ENCODE peak calls at places on chromosome 21, in nine cellular contexts. One of them, this sample, is unnamed.

GRCh38 chr21:28975401-28975800 is 17.3 kb downstream of the LTN1 start:
- DNase-seq in body of pancreas: no peak
- DNase-seq in K562: no peak
- DNase-seq in tibial nerve: no peak
- DNase-seq in gastrocnemius medialis: no peak
- DNase-seq in A549: no peak
- DNase-seq in testis: no peak
- DNase-seq in ovary: no peak
- DNase-seq in IMR-90: peak
- DNase-seq in this sample: no peak

GRCh38 chr21:32382108-32382601 is 10.7 kb downstream of the URB1 start:
- DNase-seq in A549: no peak
- DNase-seq in K562: no peak
- DNase-seq in ovary: no peak
- DNase-seq in gastrocnemius medialis: no peak
- DNase-seq in tibial nerve: no peak
- DNase-seq in testis: no peak
- DNase-seq in IMR-90: peak
- DNase-seq in body of pancreas: no peak
- DNase-seq in this sample: no peak

GRCh38 chr21:24856326-24856725 is 751.0 kb downstream of the MRPL39 start:
- DNase-seq in tibial nerve: no peak
- DNase-seq in ovary: no peak
- DNase-seq in K562: no peak
- DNase-seq in IMR-90: no peak
- DNase-seq in body of pancreas: no peak
- DNase-seq in gastrocnemius medialis: no peak
- DNase-seq in A549: no peak
- DNase-seq in testis: no peak
- DNase-seq in this sample: no peak

GRCh38 chr21:16330340-16331319 is 600.8 kb downstream of the USP25 start:
- DNase-seq in gastrocnemius medialis: no peak
- DNase-seq in testis: peak
- DNase-seq in body of pancreas: peak
- DNase-seq in ovary: no peak
- DNase-seq in A549: peak
- DNase-seq in K562: no peak
- DNase-seq in IMR-90: peak
- DNase-seq in tibial nerve: no peak
- DNase-seq in this sample: peak

GRCh38 chr21:43825610-43825935 is 36.2 kb downstream of the RRP1 start:
- DNase-seq in tibial nerve: no peak
- DNase-seq in IMR-90: no peak
- DNase-seq in A549: no peak
- DNase-seq in K562: no peak
- DNase-seq in ovary: no peak
- DNase-seq in body of pancreas: no peak
- DNase-seq in testis: no peak
- DNase-seq in gastrocnemius medialis: no peak
- DNase-seq in this sample: no peak

GRCh38 chr21:17088500-17088899 is 424.3 kb upstream of the CXADR start:
- DNase-seq in tibial nerve: no peak
- DNase-seq in testis: no peak
- DNase-seq in A549: no peak
- DNase-seq in gastrocnemius medialis: no peak
- DNase-seq in IMR-90: no peak
- DNase-seq in ovary: no peak
- DNase-seq in K562: no peak
- DNase-seq in body of pancreas: no peak
- DNase-seq in this sample: no peak

GRCh38 chr21:15768045-15768601 is 38.3 kb downstream of the USP25 start:
- DNase-seq in tibial nerve: no peak
- DNase-seq in ovary: no peak
- DNase-seq in gastrocnemius medialis: no peak
- DNase-seq in IMR-90: no peak
- DNase-seq in body of pancreas: no peak
- DNase-seq in A549: no peak
- DNase-seq in K562: no peak
- DNase-seq in testis: no peak
- DNase-seq in this sample: no peak

GRCh38 chr21:40947713-40948112 is 100.8 kb upstream of the DSCAM start:
- DNase-seq in A549: no peak
- DNase-seq in testis: no peak
- DNase-seq in gastrocnemius medialis: no peak
- DNase-seq in K562: no peak
- DNase-seq in IMR-90: no peak
- DNase-seq in tibial nerve: no peak
- DNase-seq in ovary: no peak
- DNase-seq in body of pancreas: no peak
- DNase-seq in this sample: no peak

GRCh38 chr21:31673513-31673912 is 14.0 kb downstream of the SOD1 start:
- DNase-seq in body of pancreas: no peak
- DNase-seq in testis: no peak
- DNase-seq in gastrocnemius medialis: no peak
- DNase-seq in tibial nerve: no peak
- DNase-seq in A549: no peak
- DNase-seq in ovary: no peak
- DNase-seq in K562: no peak
- DNase-seq in IMR-90: no peak
- DNase-seq in this sample: no peak

GRCh38 chr21:37257967-37258877 is 8.9 kb downstream of the VPS26C start:
- DNase-seq in A549: peak
- DNase-seq in K562: no peak
- DNase-seq in ovary: peak
- DNase-seq in body of pancreas: peak
- DNase-seq in testis: peak
- DNase-seq in gastrocnemius medialis: peak
- DNase-seq in tibial nerve: no peak
- DNase-seq in IMR-90: peak
- DNase-seq in this sample: peak
- TF ChIP-seq POLR2A in A549: peak
- TF ChIP-seq POLR2A in K562: no peak
- TF ChIP-seq POLR2A in ovary: peak
- TF ChIP-seq POLR2A in body of pancreas: no peak
- TF ChIP-seq POLR2A in testis: no peak
- TF ChIP-seq POLR2A in gastrocnemius medialis: no peak
- TF ChIP-seq POLR2A in tibial nerve: no peak
- TF ChIP-seq POLR2A in IMR-90: no peak
- TF ChIP-seq POLR2A in this sample: peak

DNA sequence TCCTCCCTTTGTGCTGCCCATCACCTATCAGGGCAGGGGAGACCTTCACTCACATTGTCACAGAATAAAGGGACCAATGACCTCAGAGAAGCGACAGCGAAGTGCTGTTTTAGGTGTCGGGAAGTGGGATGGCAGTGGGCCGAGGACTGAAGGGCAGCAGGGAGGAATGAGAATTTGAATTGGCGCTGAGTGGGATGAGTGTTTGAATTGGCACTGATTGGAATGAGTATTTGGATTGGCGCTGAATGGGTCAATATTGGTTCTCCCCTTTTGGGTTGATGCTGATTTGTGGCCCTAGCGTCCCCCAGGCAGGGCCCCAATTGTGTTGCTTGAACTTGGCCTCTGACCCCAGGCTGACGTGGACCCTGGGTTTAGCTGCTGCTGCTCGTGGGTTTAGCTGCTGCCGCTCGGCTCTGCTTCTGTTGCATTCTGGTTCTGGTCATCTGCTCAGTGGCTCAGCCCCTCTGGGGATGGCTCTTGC is 12.4 kb upstream of the UMODL1 start:
- DNase-seq in IMR-90: no peak
- DNase-seq in gastrocnemius medialis: no peak
- DNase-seq in testis: no peak
- DNase-seq in A549: no peak
- DNase-seq in body of pancreas: no peak
- DNase-seq in tibial nerve: no peak
- DNase-seq in ovary: no peak
- DNase-seq in K562: no peak
- DNase-seq in this sample: no peak
- TF ChIP-seq POLR2A in IMR-90: no peak
- TF ChIP-seq POLR2A in gastrocnemius medialis: no peak
- TF ChIP-seq POLR2A in testis: no peak
- TF ChIP-seq POLR2A in A549: no peak
- TF ChIP-seq POLR2A in body of pancreas: no peak
- TF ChIP-seq POLR2A in tibial nerve: no peak
- TF ChIP-seq POLR2A in ovary: no peak
- TF ChIP-seq POLR2A in K562: no peak
- TF ChIP-seq POLR2A in this sample: no peak

GRCh38 chr21:34923626-34924025 is 125.5 kb downstream of the RUNX1 start:
- DNase-seq in A549: no peak
- DNase-seq in tibial nerve: no peak
- DNase-seq in K562: no peak
- DNase-seq in testis: no peak
- DNase-seq in IMR-90: no peak
- DNase-seq in gastrocnemius medialis: no peak
- DNase-seq in body of pancreas: no peak
- DNase-seq in ovary: no peak
- DNase-seq in this sample: no peak
- TF ChIP-seq POLR2A in A549: no peak
- TF ChIP-seq POLR2A in tibial nerve: no peak
- TF ChIP-seq POLR2A in K562: no peak
- TF ChIP-seq POLR2A in testis: no peak
- TF ChIP-seq POLR2A in IMR-90: no peak
- TF ChIP-seq POLR2A in gastrocnemius medialis: no peak
- TF ChIP-seq POLR2A in body of pancreas: no peak
- TF ChIP-seq POLR2A in ovary: no peak
- TF ChIP-seq POLR2A in this sample: no peak

DNA sequence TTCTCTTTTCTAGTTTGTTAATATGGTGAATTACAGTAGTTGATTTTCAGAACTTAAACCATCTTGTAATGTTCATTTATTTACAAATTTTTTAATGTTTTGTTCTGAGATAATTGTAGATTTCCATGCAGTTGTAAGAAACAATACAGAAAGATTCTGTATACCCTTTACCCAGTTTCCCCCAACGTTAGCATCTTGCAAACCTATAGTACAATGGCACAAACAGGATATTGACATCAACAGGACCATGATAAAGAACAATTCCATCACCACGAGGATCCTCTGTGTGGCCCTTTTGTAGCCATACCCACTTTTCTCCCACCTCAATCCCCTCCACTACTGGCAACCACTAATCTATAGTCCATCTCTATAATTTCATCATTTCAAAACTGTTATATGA is 33.3 kb downstream of the COL6A1 start:
- DNase-seq in gastrocnemius medialis: no peak
- DNase-seq in ovary: no peak
- DNase-seq in tibial nerve: no peak
- DNase-seq in A549: no peak
- DNase-seq in testis: no peak
- DNase-seq in K562: no peak
- DNase-seq in body of pancreas: no peak
- DNase-seq in IMR-90: no peak
- DNase-seq in this sample: no peak
- TF ChIP-seq POLR2A in gastrocnemius medialis: no peak
- TF ChIP-seq POLR2A in ovary: no peak
- TF ChIP-seq POLR2A in tibial nerve: no peak
- TF ChIP-seq POLR2A in A549: no peak
- TF ChIP-seq POLR2A in testis: no peak
- TF ChIP-seq POLR2A in K562: no peak
- TF ChIP-seq POLR2A in body of pancreas: no peak
- TF ChIP-seq POLR2A in IMR-90: no peak
- TF ChIP-seq POLR2A in this sample: no peak

DNA sequence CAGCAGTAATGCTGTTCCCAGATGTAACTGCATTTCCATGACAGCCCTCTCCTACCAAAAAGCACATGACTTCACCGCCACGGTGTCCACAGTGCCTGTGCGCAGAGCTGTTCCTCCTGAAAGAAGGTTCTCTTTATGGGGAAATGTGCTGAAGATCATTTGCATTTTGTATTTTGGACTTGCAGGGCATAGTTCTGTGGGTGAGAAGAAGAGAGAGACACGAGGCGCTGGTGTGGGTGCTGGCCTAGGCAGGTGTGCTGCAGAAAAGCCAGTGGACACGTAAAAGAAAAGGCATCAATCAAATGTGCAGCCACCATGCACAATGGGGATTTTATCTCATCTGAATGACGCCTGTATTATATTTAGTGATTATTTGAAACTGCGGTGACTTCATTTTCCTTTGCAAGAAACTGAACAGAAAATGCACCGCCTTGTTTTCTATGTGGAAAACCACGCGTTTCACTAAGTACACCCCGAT is 21.3 kb downstream of the SLC37A1 start:
- DNase-seq in A549: no peak
- DNase-seq in tibial nerve: no peak
- DNase-seq in testis: no peak
- DNase-seq in gastrocnemius medialis: no peak
- DNase-seq in body of pancreas: no peak
- DNase-seq in IMR-90: no peak
- DNase-seq in ovary: no peak
- DNase-seq in K562: no peak
- DNase-seq in this sample: no peak
- TF ChIP-seq POLR2A in A549: no peak
- TF ChIP-seq POLR2A in tibial nerve: no peak
- TF ChIP-seq POLR2A in testis: no peak
- TF ChIP-seq POLR2A in gastrocnemius medialis: no peak
- TF ChIP-seq POLR2A in body of pancreas: no peak
- TF ChIP-seq POLR2A in IMR-90: no peak
- TF ChIP-seq POLR2A in ovary: no peak
- TF ChIP-seq POLR2A in K562: no peak
- TF ChIP-seq POLR2A in this sample: no peak

GRCh38 chr21:44874497-44875331 is 1.2 kb upstream of the PTTG1IP start:
- DNase-seq in A549: no peak
- DNase-seq in IMR-90: no peak
- DNase-seq in ovary: peak
- DNase-seq in K562: no peak
- DNase-seq in gastrocnemius medialis: no peak
- DNase-seq in tibial nerve: no peak
- DNase-seq in testis: peak
- DNase-seq in body of pancreas: peak
- DNase-seq in this sample: no peak
- TF ChIP-seq POLR2A in A549: no peak
- TF ChIP-seq POLR2A in IMR-90: no peak
- TF ChIP-seq POLR2A in ovary: no peak
- TF ChIP-seq POLR2A in K562: no peak
- TF ChIP-seq POLR2A in gastrocnemius medialis: no peak
- TF ChIP-seq POLR2A in tibial nerve: no peak
- TF ChIP-seq POLR2A in testis: no peak
- TF ChIP-seq POLR2A in body of pancreas: no peak
- TF ChIP-seq POLR2A in this sample: no peak

DNA sequence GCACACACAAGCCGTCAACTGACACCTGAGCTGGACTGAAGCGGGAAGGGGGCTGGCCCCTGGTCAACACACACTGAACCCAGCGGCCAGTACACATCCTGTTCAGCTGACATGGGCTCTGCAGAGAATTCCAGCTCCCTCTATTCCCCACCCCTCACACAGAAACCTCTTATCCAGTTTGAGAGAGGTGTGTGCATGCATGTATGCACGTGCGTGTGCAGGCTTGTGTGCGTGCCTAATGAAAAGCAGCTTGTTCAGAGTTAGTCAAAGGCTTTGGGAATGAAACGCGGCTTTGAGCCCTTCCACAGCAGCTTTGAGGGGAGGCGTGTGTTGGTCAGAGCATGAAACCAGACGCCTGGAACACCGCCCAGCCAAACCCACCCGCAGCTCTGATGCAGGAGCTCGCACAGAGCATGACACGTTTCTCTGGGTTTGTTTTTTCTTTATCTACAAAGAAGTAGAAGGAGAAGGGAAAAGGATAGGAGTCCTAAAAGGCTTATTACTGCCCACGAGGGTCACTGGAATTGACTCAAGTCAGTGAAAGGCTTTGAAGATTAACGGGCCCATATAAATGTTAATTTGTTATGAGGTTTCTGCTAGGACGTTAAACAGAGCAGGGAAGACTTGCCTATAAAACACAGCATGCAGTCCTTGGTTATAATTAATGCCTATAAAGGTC is 184.2 kb downstream of the ETS2 start:
- DNase-seq in testis: no peak
- DNase-seq in body of pancreas: peak
- DNase-seq in ovary: peak
- DNase-seq in tibial nerve: no peak
- DNase-seq in K562: no peak
- DNase-seq in gastrocnemius medialis: no peak
- DNase-seq in IMR-90: peak
- DNase-seq in A549: no peak
- DNase-seq in this sample: no peak
- TF ChIP-seq POLR2A in testis: no peak
- TF ChIP-seq POLR2A in body of pancreas: no peak
- TF ChIP-seq POLR2A in ovary: no peak
- TF ChIP-seq POLR2A in tibial nerve: no peak
- TF ChIP-seq POLR2A in K562: no peak
- TF ChIP-seq POLR2A in gastrocnemius medialis: no peak
- TF ChIP-seq POLR2A in IMR-90: no peak
- TF ChIP-seq POLR2A in A549: no peak
- TF ChIP-seq POLR2A in this sample: no peak